ENCODE peak calls at places on chromosome 10, in ten cellular contexts. R is CD8-positive, alpha-beta T cell; N is BE2C; P is lower lobe of right lung; F is AG09309; A is uterus; H is tibial nerve; O is AG04450; U is BJ; S is HCT116. B is an unnamed sample.

GRCh38 chr10:86366033-86366901 is at the start of gene GRID1:
- DNase-seq in R (no peak), N (peak; percentile 80), P (peak; percentile 51), F (no peak), A (peak; percentile 41), H (no peak), O (no peak), U (no peak), S (no peak), B (no peak)

GRCh38 chr10:45008524-45009161 is 7.9 kb downstream of the ZNF22 start:
- DNase-seq in R (no peak), N (peak; percentile 30), P (no peak), F (peak; percentile 78), A (no peak), H (peak; percentile 71), O (peak; percentile 61), U (peak; percentile 66), S (peak; percentile 87), B (peak; percentile 91)

GRCh38 chr10:47458466-47459154 is 25.3 kb downstream of the ANXA8 start:
- DNase-seq in R (no peak), N (no peak), P (no peak), F (peak; percentile 50), A (no peak), H (no peak), O (peak; percentile 33), U (peak; percentile 19), S (no peak), B (peak; percentile 18)

GRCh38 chr10:27225011-27225590 is 15.5 kb downstream of the ACBD5 start:
- DNase-seq in R (peak; percentile 7), N (no peak), P (no peak), F (no peak), A (no peak), H (no peak), O (no peak), U (no peak), S (no peak), B (no peak)

GRCh38 chr10:110527731-110528171 is 30.0 kb downstream of the DUSP5 start:
- DNase-seq in R (no peak), N (no peak), P (no peak), F (no peak), A (no peak), H (no peak), O (no peak), U (no peak), S (no peak), B (no peak)

GRCh38 chr10:128173383-128173782 is 47.2 kb upstream of the MKI67 start:
- DNase-seq in R (no peak), N (no peak), P (no peak), F (no peak), A (no peak), H (no peak), O (no peak), U (peak; percentile 3), S (no peak), B (no peak)

GRCh38 chr10:119713744-119714483 is 11.9 kb upstream of the INPP5F start:
- DNase-seq in R (no peak), N (peak; percentile 24), P (no peak), F (no peak), A (no peak), H (no peak), O (no peak), U (no peak), S (no peak), B (no peak)

GRCh38 chr10:93357680-93358079 is 124.5 kb downstream of the MYOF start:
- DNase-seq in R (no peak), N (peak; percentile 22), P (no peak), F (no peak), A (no peak), H (no peak), O (no peak), U (no peak), S (no peak), B (no peak)

GRCh38 chr10:50420166-50420565 is 168.8 kb upstream of the ASAH2 start:
- DNase-seq in R (no peak), N (no peak), P (no peak), F (no peak), A (no peak), H (no peak), O (no peak), U (no peak), S (no peak), B (no peak)

GRCh38 chr10:29411666-29412335 is 122.9 kb downstream of the LYZL1 start:
- DNase-seq in R (no peak), N (no peak), P (no peak), F (no peak), A (no peak), H (no peak), O (no peak), U (no peak), S (no peak), B (no peak)

GRCh38 chr10:28983799-28984198 is 305.1 kb upstream of the LYZL1 start:
- DNase-seq in R (no peak), N (no peak), P (no peak), F (no peak), A (no peak), H (no peak), O (no peak), U (no peak), S (no peak), B (peak; percentile 40)

GRCh38 chr10:63346015-63346441 is 119.7 kb downstream of the JMJD1C start:
- DNase-seq in R (no peak), N (no peak), P (no peak), F (no peak), A (no peak), H (no peak), O (no peak), U (no peak), S (no peak), B (no peak)

DNA sequence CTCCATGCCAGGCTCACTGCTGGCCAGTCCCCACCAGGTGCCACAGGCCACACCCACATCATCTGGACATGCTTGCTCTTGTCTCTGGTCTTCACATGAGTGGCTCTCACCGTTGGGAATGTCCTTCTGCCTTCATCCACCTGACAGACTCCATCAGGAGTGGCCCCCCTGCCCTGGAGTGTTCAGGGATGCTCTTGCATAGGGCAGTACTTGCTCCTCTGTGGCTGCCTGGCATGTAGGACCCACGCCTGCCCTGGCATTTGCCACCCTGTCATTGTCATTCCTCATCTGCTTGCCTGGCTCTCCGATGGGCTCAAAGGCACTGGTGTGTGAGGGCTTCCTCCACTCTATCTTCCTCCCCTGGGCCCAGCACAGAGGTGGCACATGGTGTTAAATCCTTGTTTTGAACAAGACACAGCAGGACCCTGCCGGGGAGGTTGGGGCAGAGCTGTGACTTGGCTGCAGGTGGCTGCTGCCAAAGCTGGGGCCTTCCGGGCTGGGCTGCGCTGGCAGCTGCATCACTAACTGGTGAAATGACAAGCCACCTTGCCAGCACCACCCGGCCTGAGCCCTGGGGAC is 1.8 kb downstream of the SH2D4B start:
- DNase-seq in R (no peak), N (no peak), P (no peak), F (no peak), A (no peak), H (no peak), O (no peak), U (no peak), S (no peak), B (no peak)
- H3K4me3 ChIP-seq in R (no peak overlapping the region), N (no peak overlapping the region), P (no peak overlapping the region), F (no peak overlapping the region), A (no peak overlapping the region), H (no peak overlapping the region), O (no peak overlapping the region), U (no peak overlapping the region), S (no peak overlapping the region), B (no peak overlapping the region)

GRCh38 chr10:113441220-113441619 is 111.6 kb upstream of the HABP2 start:
- DNase-seq in R (no peak), N (no peak), P (no peak), F (peak; percentile 28), A (no peak), H (no peak), O (no peak), U (no peak), S (no peak), B (no peak)
- TF ChIP-seq CTCF in R (no peak), N (no peak), P (no peak), F (peak; percentile 57), A (no peak), H (no peak), O (no peak), U (no peak), S (peak; percentile 39), B (peak; percentile 38)

DNA sequence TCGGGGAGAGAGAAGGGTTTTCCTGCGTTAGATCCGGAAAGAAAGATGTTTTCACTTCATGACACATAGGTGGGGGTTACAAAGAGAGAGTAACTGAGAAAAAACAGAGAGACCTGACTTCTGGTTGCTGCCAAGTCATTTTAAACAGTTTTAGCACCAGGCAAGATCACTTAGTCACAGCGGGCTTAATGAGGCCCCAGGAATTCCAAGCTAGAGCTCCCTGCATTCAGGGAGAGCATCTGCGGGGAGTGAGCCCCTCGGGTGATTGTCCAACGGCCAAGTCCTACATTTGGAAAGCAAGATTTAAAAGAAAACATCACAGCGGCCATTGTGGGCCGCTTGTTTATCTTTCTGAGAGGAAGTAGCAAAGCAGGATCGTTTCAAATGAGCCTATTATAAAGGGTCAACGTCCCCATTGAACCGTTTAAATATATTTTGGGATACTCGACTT is 78.5 kb downstream of the ARHGAP22 start:
- DNase-seq in R (no peak), N (no peak), P (no peak), F (peak; percentile 78), A (no peak), H (no peak), O (peak; percentile 66), U (peak; percentile 89), S (no peak), B (peak; percentile 75)
- H3K4me3 ChIP-seq in R (no peak overlapping the region), N (no peak overlapping the region), P (no peak overlapping the region), F (peak overlapping the region; percentile 1), A (no peak overlapping the region), H (no peak overlapping the region), O (peak overlapping the region; percentile 37), U (peak overlapping the region; percentile 9), S (no peak overlapping the region), B (peak overlapping the region; percentile 6)

GRCh38 chr10:104197364-104197763 is 34.8 kb downstream of the CFAP43 start:
- DNase-seq in R (no peak), N (no peak), P (no peak), F (no peak), A (no peak), H (no peak), O (no peak), U (no peak), S (peak; percentile 13), B (no peak)
- TF ChIP-seq CTCF in R (no peak), N (no peak), P (no peak), F (no peak), A (no peak), H (no peak), O (no peak), U (no peak), S (no peak), B (no peak)

GRCh38 chr10:59908808-59909143 is 2.4 kb upstream of the CCDC6 start:
- DNase-seq in R (no peak), N (no peak), P (no peak), F (no peak), A (no peak), H (no peak), O (no peak), U (no peak), S (no peak), B (no peak)
- H3K4me3 ChIP-seq in R (peak overlapping the region; percentile 51), N (no peak overlapping the region), P (peak overlapping the region; percentile 97), F (peak overlapping the region; percentile 47), A (no peak overlapping the region), H (no peak overlapping the region), O (peak overlapping the region; percentile 58), U (peak overlapping the region; percentile 38), S (peak overlapping the region; percentile 93), B (peak overlapping the region; percentile 52)